ENCODE peak calls at places on chromosomes 16 and 17, in six cellular contexts. H is naive thymus-derived CD4-positive, alpha-beta T cell; N is CD8-positive, alpha-beta memory T cell; U is GM23248; R is thoracic aorta; J is adrenal gland. X is an unnamed sample.

GRCh38 chr16:70804153-70804728 is 3.3 kb upstream of the VAC14 start:
- DNase-seq in H (no peak), N (no peak), U (peak; percentile 78), R (no peak), J (no peak), X (no peak)

GRCh38 chr17:50308666-50309065 is 34.4 kb downstream of the TMEM92 start:
- DNase-seq in H (no peak), N (no peak), U (peak; percentile 42), R (no peak), J (no peak), X (no peak)

GRCh38 chr16:26598061-26598460 is 468.7 kb upstream of the C16orf82 start:
- DNase-seq in H (peak; percentile 28), N (peak; percentile 12), U (no peak), R (no peak), J (no peak), X (no peak)

GRCh38 chr16:1194665-1195392 is 30.2 kb downstream of the TPSG1 start:
- DNase-seq in H (no peak), N (peak; percentile 19), U (peak; percentile 28), R (no peak), J (peak; percentile 75), X (no peak)

GRCh38 chr16:16042076-16042475 is 92.7 kb downstream of the ABCC1 start:
- DNase-seq in H (no peak), N (no peak), U (peak; percentile 37), R (peak; percentile 43), J (peak; percentile 46), X (peak; percentile 58)

GRCh38 chr17:49018673-49019215 is 21.6 kb downstream of the IGF2BP1 start:
- DNase-seq in H (no peak), N (no peak), U (no peak), R (no peak), J (no peak), X (no peak)

GRCh38 chr16:75227361-75228142 is 8.8 kb downstream of the CTRB1 start:
- DNase-seq in H (no peak), N (no peak), U (no peak), R (no peak), J (no peak), X (no peak)

GRCh38 chr17:60231691-60232090 is 81.9 kb downstream of the CA4 start:
- DNase-seq in H (no peak), N (no peak), U (peak; percentile 90), R (no peak), J (no peak), X (no peak)

GRCh38 chr16:22007509-22008214 is at the start of gene MOSMO:
- DNase-seq in H (peak; percentile 60), N (peak; percentile 64), U (peak; percentile 89), R (no peak), J (peak; percentile 73), X (peak; percentile 82)

GRCh38 chr17:31274252-31274651 is 22.8 kb downstream of the OMG start:
- DNase-seq in H (no peak), N (no peak), U (peak; percentile 80), R (no peak), J (no peak), X (no peak)

GRCh38 chr17:63760771-63761539 is 12.4 kb downstream of the CCDC47 start:
- DNase-seq in H (no peak), N (no peak), U (peak; percentile 10), R (no peak), J (peak; percentile 30), X (no peak)

GRCh38 chr16:56349086-56349415 is 76.3 kb downstream of the AMFR start:
- DNase-seq in H (no peak), N (no peak), U (no peak), R (no peak), J (no peak), X (no peak)

GRCh38 chr17:68198931-68199836 is 48.7 kb upstream of the AMZ2 start:
- DNase-seq in H (no peak), N (peak; percentile 42), U (peak; percentile 26), R (no peak), J (no peak), X (no peak)

GRCh38 chr17:68036304-68037147 is 991 bp downstream of the KPNA2 start:
- DNase-seq in H (no peak), N (no peak), U (peak; percentile 80), R (no peak), J (no peak), X (no peak)

GRCh38 chr17:66507103-66507923 is 204.9 kb downstream of the PRKCA start:
- DNase-seq in H (no peak), N (no peak), U (peak; percentile 91), R (peak; percentile 6), J (peak; percentile 78), X (no peak)

GRCh38 chr16:88487920-88488842 is 35.1 kb downstream of the ZFPM1 start:
- DNase-seq in H (no peak), N (no peak), U (no peak), R (no peak), J (no peak), X (no peak)

GRCh38 chr16:50916040-50916439 is 174.2 kb downstream of the CYLD start:
- DNase-seq in H (no peak), N (no peak), U (no peak), R (no peak), J (no peak), X (no peak)
- H3K27me3 ChIP-seq in H (no peaks in the 10 kb centered on the region), N (no peaks in the 10 kb centered on the region), U (peaks cover 6% of the 10 kb centered on the region), R (no peaks in the 10 kb centered on the region), J (no peaks in the 10 kb centered on the region), X (no peaks in the 10 kb centered on the region)

GRCh38 chr17:79843917-79844815 is 4.9 kb upstream of the CBX4 start:
- DNase-seq in H (no peak), N (no peak), U (peak; percentile 87), R (no peak), J (peak; percentile 68), X (peak; percentile 72)
- H3K27ac ChIP-seq in H (no peak overlapping the region), N (no peak overlapping the region), U (no peak overlapping the region), R (no peak overlapping the region), J (no peak overlapping the region), X (peak overlapping the region; percentile 69)

DNA sequence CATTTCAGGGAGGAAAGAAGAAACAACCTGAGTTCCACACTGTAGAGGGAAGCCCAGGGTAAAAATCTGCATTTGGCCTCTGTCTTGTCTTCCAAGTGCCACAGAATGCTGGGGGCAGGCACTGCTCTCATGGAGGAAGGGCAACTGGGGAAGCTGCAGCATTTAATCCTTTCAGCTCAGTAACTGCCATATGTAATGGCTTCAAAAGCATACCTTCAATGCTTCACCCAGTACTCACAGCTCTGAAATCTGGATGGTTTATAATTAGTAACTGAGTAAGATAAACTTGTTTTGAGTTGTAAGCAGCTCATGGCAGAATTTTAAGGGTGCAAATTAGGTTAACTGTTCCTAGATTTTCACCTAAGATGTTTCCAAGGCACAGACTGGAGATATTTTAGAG is 24.5 kb downstream of the PMP22 start:
- DNase-seq in H (no peak), N (no peak), U (no peak), R (no peak), J (no peak), X (no peak)
- H3K27me3 ChIP-seq in H (no peaks in the 10 kb centered on the region), N (no peaks in the 10 kb centered on the region), U (no peaks in the 10 kb centered on the region), R (no peaks in the 10 kb centered on the region), J (no peaks in the 10 kb centered on the region), X (no peaks in the 10 kb centered on the region)

GRCh38 chr17:4368341-4368740 is 1.9 kb upstream of the UBE2G1 start:
- DNase-seq in H (no peak), N (no peak), U (no peak), R (no peak), J (no peak), X (no peak)

GRCh38 chr17:4364622-4365041 is 1.8 kb downstream of the UBE2G1 start:
- DNase-seq in H (no peak), N (no peak), U (no peak), R (no peak), J (peak; percentile 25), X (no peak)

GRCh38 chr17:4365103-4365627 is 1.3 kb downstream of the UBE2G1 start:
- DNase-seq in H (peak; percentile 85), N (peak; percentile 87), U (peak; percentile 96), R (peak; percentile 76), J (peak; percentile 94), X (peak; percentile 92)

GRCh38 chr17:4366312-4367063 is at the start of gene UBE2G1:
- DNase-seq in H (peak; percentile 97), N (peak; percentile 98), U (peak; percentile 98), R (peak; percentile 90), J (peak; percentile 98), X (peak; percentile 99)

GRCh38 chr17:4365628-4366311 is 705 bp downstream of the UBE2G1 start:
- DNase-seq in H (peak; percentile 38), N (no peak), U (peak; percentile 59), R (no peak), J (peak; percentile 20), X (peak; percentile 64)
- H3K27ac ChIP-seq in H (peak overlapping the region; percentile 94), N (peak overlapping the region; percentile 81), U (peak overlapping the region; percentile 77), R (peak overlapping the region; percentile 99), J (peak overlapping the region; percentile 92), X (peak overlapping the region; percentile 97)

GRCh38 chr17:37742762-37743611 is 1.9 kb downstream of the HNF1B start:
- DNase-seq in H (no peak), N (peak; percentile 10), U (peak; percentile 29), R (no peak), J (no peak), X (no peak)
- H3K27me3 ChIP-seq in H (peaks cover 16% of the 10 kb centered on the region), N (peaks cover 67% of the 10 kb centered on the region), U (peaks cover 94% of the 10 kb centered on the region), R (peaks cover 46% of the 10 kb centered on the region), J (peaks cover 94% of the 10 kb centered on the region), X (peaks cover 96% of the 10 kb centered on the region)

X was measured in lower lobe of right lung.